ENCODE peak calls at places on chromosomes 3 and 15, in eight cellular contexts. One of them, this sample, is unnamed.

GRCh38 chr15:38054488-38054887 is 120.0 kb downstream of the TMCO5A start:
- DNase-seq in psoas muscle: no peak
- DNase-seq in fibroblast of pulmonary artery: peak
- DNase-seq in PC-3: peak
- DNase-seq in cardiac muscle cell: peak
- DNase-seq in left lung: no peak
- DNase-seq in pancreas: no peak
- DNase-seq in GM12865: no peak
- DNase-seq in this sample: no peak

GRCh38 chr3:172848910-172849309 is 98.4 kb downstream of the ECT2 start:
- DNase-seq in left lung: no peak
- DNase-seq in GM12865: no peak
- DNase-seq in pancreas: no peak
- DNase-seq in cardiac muscle cell: peak
- DNase-seq in fibroblast of pulmonary artery: peak
- DNase-seq in PC-3: no peak
- DNase-seq in psoas muscle: no peak
- DNase-seq in this sample: no peak

GRCh38 chr15:76204916-76205460 is 106.3 kb downstream of the ETFA start:
- DNase-seq in PC-3: no peak
- DNase-seq in left lung: peak
- DNase-seq in fibroblast of pulmonary artery: no peak
- DNase-seq in GM12865: no peak
- DNase-seq in cardiac muscle cell: no peak
- DNase-seq in pancreas: no peak
- DNase-seq in psoas muscle: no peak
- DNase-seq in this sample: no peak

GRCh38 chr3:37174532-37175126 is at the start of gene LRRFIP2:
- DNase-seq in pancreas: no peak
- DNase-seq in PC-3: peak
- DNase-seq in psoas muscle: no peak
- DNase-seq in GM12865: peak
- DNase-seq in cardiac muscle cell: peak
- DNase-seq in fibroblast of pulmonary artery: peak
- DNase-seq in left lung: no peak
- DNase-seq in this sample: no peak

GRCh38 chr15:66594836-66595235 is 29.0 kb upstream of the LCTL start:
- DNase-seq in left lung: no peak
- DNase-seq in psoas muscle: no peak
- DNase-seq in PC-3: no peak
- DNase-seq in pancreas: no peak
- DNase-seq in GM12865: no peak
- DNase-seq in cardiac muscle cell: no peak
- DNase-seq in fibroblast of pulmonary artery: no peak
- DNase-seq in this sample: no peak

GRCh38 chr15:79283252-79284048 is 928 bp downstream of the ANKRD34C start:
- DNase-seq in fibroblast of pulmonary artery: peak
- DNase-seq in psoas muscle: peak
- DNase-seq in GM12865: peak
- DNase-seq in left lung: no peak
- DNase-seq in pancreas: peak
- DNase-seq in PC-3: peak
- DNase-seq in cardiac muscle cell: peak
- DNase-seq in this sample: no peak

GRCh38 chr15:87354661-87355410 is 901.7 kb downstream of the NTRK3 start:
- DNase-seq in pancreas: no peak
- DNase-seq in GM12865: no peak
- DNase-seq in psoas muscle: no peak
- DNase-seq in left lung: no peak
- DNase-seq in cardiac muscle cell: peak
- DNase-seq in PC-3: peak
- DNase-seq in fibroblast of pulmonary artery: peak
- DNase-seq in this sample: no peak

GRCh38 chr15:23912191-23912590 is 225.1 kb upstream of the NDN start:
- DNase-seq in PC-3: no peak
- DNase-seq in GM12865: no peak
- DNase-seq in left lung: no peak
- DNase-seq in psoas muscle: no peak
- DNase-seq in fibroblast of pulmonary artery: no peak
- DNase-seq in pancreas: peak
- DNase-seq in cardiac muscle cell: no peak
- DNase-seq in this sample: no peak

GRCh38 chr3:195094211-195094921 is 176.6 kb downstream of the XXYLT1 start:
- DNase-seq in left lung: peak
- DNase-seq in cardiac muscle cell: no peak
- DNase-seq in fibroblast of pulmonary artery: no peak
- DNase-seq in PC-3: no peak
- DNase-seq in pancreas: no peak
- DNase-seq in psoas muscle: peak
- DNase-seq in GM12865: peak
- DNase-seq in this sample: no peak

GRCh38 chr3:167978071-167978470 is 117.7 kb downstream of the GOLIM4 start:
- DNase-seq in cardiac muscle cell: peak
- DNase-seq in fibroblast of pulmonary artery: no peak
- DNase-seq in psoas muscle: no peak
- DNase-seq in GM12865: no peak
- DNase-seq in PC-3: peak
- DNase-seq in pancreas: no peak
- DNase-seq in left lung: no peak
- DNase-seq in this sample: no peak

GRCh38 chr15:70852501-70853269 is 1.3 kb downstream of the LARP6 start:
- DNase-seq in left lung: no peak
- DNase-seq in fibroblast of pulmonary artery: peak
- DNase-seq in psoas muscle: no peak
- DNase-seq in PC-3: peak
- DNase-seq in GM12865: no peak
- DNase-seq in cardiac muscle cell: peak
- DNase-seq in pancreas: no peak
- DNase-seq in this sample: no peak

GRCh38 chr3:36891651-36892268 is 53.1 kb downstream of the TRANK1 start:
- DNase-seq in GM12865: peak
- DNase-seq in cardiac muscle cell: no peak
- DNase-seq in left lung: no peak
- DNase-seq in psoas muscle: peak
- DNase-seq in pancreas: no peak
- DNase-seq in fibroblast of pulmonary artery: no peak
- DNase-seq in PC-3: no peak
- DNase-seq in this sample: no peak

GRCh38 chr3:128257632-128258031 is 104.4 kb downstream of the EEFSEC start:
- DNase-seq in GM12865: no peak
- DNase-seq in fibroblast of pulmonary artery: no peak
- DNase-seq in PC-3: no peak
- DNase-seq in left lung: no peak
- DNase-seq in pancreas: no peak
- DNase-seq in cardiac muscle cell: no peak
- DNase-seq in psoas muscle: no peak
- DNase-seq in this sample: no peak

GRCh38 chr3:48503406-48504050 is 446 bp downstream of the SHISA5 start:
- DNase-seq in cardiac muscle cell: peak
- DNase-seq in pancreas: peak
- DNase-seq in PC-3: peak
- DNase-seq in left lung: peak
- DNase-seq in psoas muscle: peak
- DNase-seq in fibroblast of pulmonary artery: peak
- DNase-seq in GM12865: no peak
- DNase-seq in this sample: no peak

GRCh38 chr15:63583027-63583426 is 14.2 kb upstream of the FBXL22 start:
- DNase-seq in PC-3: peak
- DNase-seq in fibroblast of pulmonary artery: peak
- DNase-seq in psoas muscle: no peak
- DNase-seq in left lung: no peak
- DNase-seq in pancreas: no peak
- DNase-seq in cardiac muscle cell: peak
- DNase-seq in GM12865: no peak
- DNase-seq in this sample: peak

GRCh38 chr15:71889947-71890346 is 79.6 kb downstream of the NR2E3 start:
- DNase-seq in left lung: no peak
- DNase-seq in cardiac muscle cell: no peak
- DNase-seq in GM12865: no peak
- DNase-seq in PC-3: no peak
- DNase-seq in fibroblast of pulmonary artery: no peak
- DNase-seq in pancreas: no peak
- DNase-seq in psoas muscle: no peak
- DNase-seq in this sample: no peak
- TF ChIP-seq CTCF in left lung: no peak
- TF ChIP-seq CTCF in cardiac muscle cell: no peak
- TF ChIP-seq CTCF in GM12865: no peak
- TF ChIP-seq CTCF in PC-3: no peak
- TF ChIP-seq CTCF in fibroblast of pulmonary artery: no peak
- TF ChIP-seq CTCF in pancreas: no peak
- TF ChIP-seq CTCF in psoas muscle: no peak
- TF ChIP-seq CTCF in this sample: no peak

DNA sequence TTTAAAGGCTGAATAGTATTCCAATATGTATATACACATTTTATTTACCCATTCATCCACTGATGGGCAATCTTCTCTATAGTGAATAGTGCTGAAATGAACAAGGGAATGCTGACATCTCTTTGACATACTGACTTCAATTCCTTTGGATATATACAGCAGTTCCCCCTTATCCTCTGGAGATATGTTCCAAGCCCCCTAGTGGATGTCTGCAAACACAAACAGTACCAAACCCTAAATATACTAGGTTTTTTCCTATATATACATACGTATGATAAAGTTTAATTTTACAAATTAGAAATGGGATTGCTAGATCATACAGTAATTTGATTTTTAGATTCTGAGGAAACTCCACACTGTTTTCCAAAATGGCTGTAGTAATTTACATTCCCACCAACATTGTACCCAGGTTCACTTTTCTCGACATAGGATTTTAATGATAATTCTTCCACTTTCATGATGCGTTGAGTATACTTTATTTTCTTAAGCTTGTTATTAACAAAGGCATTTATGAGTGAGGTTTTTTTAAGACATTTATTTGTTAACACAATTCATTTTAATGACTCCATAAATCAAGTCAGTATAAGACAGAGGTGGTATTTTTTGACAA is 38.2 kb downstream of the VPS13C start:
- DNase-seq in psoas muscle: no peak
- DNase-seq in left lung: no peak
- DNase-seq in PC-3: peak
- DNase-seq in cardiac muscle cell: peak
- DNase-seq in GM12865: no peak
- DNase-seq in fibroblast of pulmonary artery: peak
- DNase-seq in pancreas: no peak
- DNase-seq in this sample: no peak
- TF ChIP-seq CTCF in psoas muscle: no peak
- TF ChIP-seq CTCF in left lung: no peak
- TF ChIP-seq CTCF in PC-3: peak
- TF ChIP-seq CTCF in cardiac muscle cell: peak
- TF ChIP-seq CTCF in GM12865: no peak
- TF ChIP-seq CTCF in fibroblast of pulmonary artery: peak
- TF ChIP-seq CTCF in pancreas: no peak
- TF ChIP-seq CTCF in this sample: no peak

GRCh38 chr3:174533286-174533685 is 325.8 kb upstream of the NAALADL2 start:
- DNase-seq in left lung: no peak
- DNase-seq in psoas muscle: no peak
- DNase-seq in fibroblast of pulmonary artery: peak
- DNase-seq in PC-3: peak
- DNase-seq in cardiac muscle cell: peak
- DNase-seq in pancreas: no peak
- DNase-seq in GM12865: no peak
- DNase-seq in this sample: peak

GRCh38 chr3:174532776-174533175 is 326.4 kb upstream of the NAALADL2 start:
- DNase-seq in PC-3: no peak
- DNase-seq in fibroblast of pulmonary artery: no peak
- DNase-seq in cardiac muscle cell: no peak
- DNase-seq in psoas muscle: no peak
- DNase-seq in GM12865: no peak
- DNase-seq in pancreas: no peak
- DNase-seq in left lung: no peak
- DNase-seq in this sample: no peak

GRCh38 chr3:174532216-174532615 is 326.9 kb upstream of the NAALADL2 start:
- DNase-seq in PC-3: no peak
- DNase-seq in psoas muscle: no peak
- DNase-seq in GM12865: no peak
- DNase-seq in pancreas: no peak
- DNase-seq in cardiac muscle cell: no peak
- DNase-seq in left lung: no peak
- DNase-seq in fibroblast of pulmonary artery: no peak
- DNase-seq in this sample: no peak

GRCh38 chr3:174529298-174529697 is 329.8 kb upstream of the NAALADL2 start:
- DNase-seq in left lung: no peak
- DNase-seq in cardiac muscle cell: no peak
- DNase-seq in psoas muscle: no peak
- DNase-seq in pancreas: no peak
- DNase-seq in fibroblast of pulmonary artery: no peak
- DNase-seq in PC-3: no peak
- DNase-seq in GM12865: no peak
- DNase-seq in this sample: no peak

DNA sequence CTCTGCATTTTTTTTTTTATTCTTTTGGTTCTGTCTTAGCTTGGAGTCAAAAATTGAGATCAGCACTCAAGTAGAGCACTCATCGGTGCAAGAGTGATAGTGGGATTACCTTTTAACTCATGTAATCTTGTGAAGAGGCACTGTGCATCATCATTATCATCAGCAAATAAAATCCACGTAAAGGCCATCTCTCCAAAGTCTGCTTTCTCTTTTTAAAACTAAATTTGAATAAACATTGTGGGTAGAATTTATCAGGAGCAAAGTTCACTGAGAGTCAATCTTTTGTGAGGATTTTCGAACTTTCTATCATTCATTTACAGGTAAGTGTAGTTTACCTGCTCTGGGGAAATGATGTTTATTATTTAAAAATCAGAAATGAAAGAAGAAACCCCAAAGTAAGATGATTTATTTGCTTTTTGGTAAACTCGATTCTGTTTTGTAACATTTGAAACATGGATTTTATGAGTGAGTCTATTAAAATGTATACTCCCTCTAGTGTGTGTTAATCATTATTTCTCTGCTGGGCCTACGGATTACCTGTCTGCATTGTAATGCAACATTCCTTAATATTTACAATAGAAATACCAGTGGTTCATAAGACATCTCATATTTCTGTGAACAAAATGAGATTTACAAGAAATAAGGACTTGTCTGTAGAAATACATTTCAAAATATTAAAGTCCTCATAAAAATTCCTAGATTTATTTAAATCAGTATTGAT is 327.7 kb upstream of the NAALADL2 start:
- DNase-seq in pancreas: no peak
- DNase-seq in psoas muscle: no peak
- DNase-seq in fibroblast of pulmonary artery: no peak
- DNase-seq in cardiac muscle cell: no peak
- DNase-seq in GM12865: no peak
- DNase-seq in left lung: no peak
- DNase-seq in PC-3: peak
- DNase-seq in this sample: no peak
- TF ChIP-seq CTCF in pancreas: no peak
- TF ChIP-seq CTCF in psoas muscle: no peak
- TF ChIP-seq CTCF in fibroblast of pulmonary artery: no peak
- TF ChIP-seq CTCF in cardiac muscle cell: no peak
- TF ChIP-seq CTCF in GM12865: no peak
- TF ChIP-seq CTCF in left lung: no peak
- TF ChIP-seq CTCF in PC-3: peak
- TF ChIP-seq CTCF in this sample: no peak

DNA sequence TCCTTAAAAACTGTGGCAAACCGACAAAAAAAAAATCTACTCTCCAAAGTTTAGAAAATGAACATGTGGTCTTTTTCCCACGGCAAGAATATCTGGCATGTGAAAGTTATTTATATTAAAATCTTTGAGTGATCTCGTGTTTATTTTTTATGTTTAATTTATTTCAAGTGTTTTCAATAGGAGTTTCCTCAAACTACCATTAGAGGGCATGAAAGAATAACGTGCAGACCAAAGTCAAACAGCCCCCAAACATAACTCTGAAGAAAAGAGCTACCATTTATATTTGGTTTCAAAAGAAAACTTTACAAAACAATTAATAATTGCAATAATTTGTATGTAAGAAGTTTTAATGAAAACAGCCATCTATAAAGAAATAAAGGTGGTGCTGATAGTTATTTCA is 286.3 kb downstream of the ZIC4 start:
- DNase-seq in cardiac muscle cell: peak
- DNase-seq in left lung: no peak
- DNase-seq in GM12865: no peak
- DNase-seq in psoas muscle: no peak
- DNase-seq in fibroblast of pulmonary artery: peak
- DNase-seq in pancreas: no peak
- DNase-seq in PC-3: peak
- DNase-seq in this sample: no peak
- TF ChIP-seq CTCF in cardiac muscle cell: peak
- TF ChIP-seq CTCF in left lung: no peak
- TF ChIP-seq CTCF in GM12865: no peak
- TF ChIP-seq CTCF in psoas muscle: peak
- TF ChIP-seq CTCF in fibroblast of pulmonary artery: peak
- TF ChIP-seq CTCF in pancreas: no peak
- TF ChIP-seq CTCF in PC-3: peak
- TF ChIP-seq CTCF in this sample: peak

This sample was measured in AG09319.